ENCODE peak calls at places on chromosomes 13 and 19, in seven cellular contexts. One of them, this sample, is unnamed.

GRCh38 chr13:26051231-26052135 is at the start of gene SHISA2:
- DNase-seq in frontal cortex: peak
- DNase-seq in stimulated activated CD8-positive, alpha-beta memory T cell treated with anti-CD3 and anti-CD28 coated beads, Interleukin-2, amount 100 ng/mL, for 48 hours: peak
- DNase-seq in NCI-H1930: peak
- DNase-seq in HCEC 1CT: no peak
- DNase-seq in effector memory CD4-positive, alpha-beta T cell: no peak
- DNase-seq in MV-4-11: no peak
- DNase-seq in this sample: no peak

GRCh38 chr19:30150626-30151025 is 208.6 kb downstream of the URI1 start:
- DNase-seq in NCI-H1930: no peak
- DNase-seq in frontal cortex: peak
- DNase-seq in effector memory CD4-positive, alpha-beta T cell: no peak
- DNase-seq in HCEC 1CT: no peak
- DNase-seq in MV-4-11: no peak
- DNase-seq in stimulated activated CD8-positive, alpha-beta memory T cell treated with anti-CD3 and anti-CD28 coated beads, Interleukin-2, amount 100 ng/mL, for 48 hours: no peak
- DNase-seq in this sample: no peak

GRCh38 chr19:43574424-43575155 is 737 bp downstream of the XRCC1 start:
- DNase-seq in MV-4-11: no peak
- DNase-seq in frontal cortex: no peak
- DNase-seq in HCEC 1CT: no peak
- DNase-seq in stimulated activated CD8-positive, alpha-beta memory T cell treated with anti-CD3 and anti-CD28 coated beads, Interleukin-2, amount 100 ng/mL, for 48 hours: no peak
- DNase-seq in effector memory CD4-positive, alpha-beta T cell: no peak
- DNase-seq in NCI-H1930: no peak
- DNase-seq in this sample: no peak

GRCh38 chr13:48678316-48678715 is 24.6 kb downstream of the CYSLTR2 start:
- DNase-seq in NCI-H1930: no peak
- DNase-seq in effector memory CD4-positive, alpha-beta T cell: no peak
- DNase-seq in stimulated activated CD8-positive, alpha-beta memory T cell treated with anti-CD3 and anti-CD28 coated beads, Interleukin-2, amount 100 ng/mL, for 48 hours: no peak
- DNase-seq in frontal cortex: no peak
- DNase-seq in HCEC 1CT: no peak
- DNase-seq in MV-4-11: no peak
- DNase-seq in this sample: no peak

GRCh38 chr19:15393963-15394362 is 14.4 kb upstream of the AKAP8 start:
- DNase-seq in MV-4-11: no peak
- DNase-seq in stimulated activated CD8-positive, alpha-beta memory T cell treated with anti-CD3 and anti-CD28 coated beads, Interleukin-2, amount 100 ng/mL, for 48 hours: no peak
- DNase-seq in NCI-H1930: no peak
- DNase-seq in effector memory CD4-positive, alpha-beta T cell: no peak
- DNase-seq in frontal cortex: no peak
- DNase-seq in HCEC 1CT: peak
- DNase-seq in this sample: no peak

GRCh38 chr19:44585371-44586141 is 27.8 kb upstream of the IGSF23 start:
- DNase-seq in stimulated activated CD8-positive, alpha-beta memory T cell treated with anti-CD3 and anti-CD28 coated beads, Interleukin-2, amount 100 ng/mL, for 48 hours: no peak
- DNase-seq in frontal cortex: no peak
- DNase-seq in effector memory CD4-positive, alpha-beta T cell: no peak
- DNase-seq in HCEC 1CT: peak
- DNase-seq in NCI-H1930: no peak
- DNase-seq in MV-4-11: peak
- DNase-seq in this sample: no peak

GRCh38 chr19:18809149-18809978 is 18.3 kb upstream of the COMP start:
- DNase-seq in HCEC 1CT: peak
- DNase-seq in MV-4-11: peak
- DNase-seq in NCI-H1930: no peak
- DNase-seq in effector memory CD4-positive, alpha-beta T cell: no peak
- DNase-seq in stimulated activated CD8-positive, alpha-beta memory T cell treated with anti-CD3 and anti-CD28 coated beads, Interleukin-2, amount 100 ng/mL, for 48 hours: no peak
- DNase-seq in frontal cortex: no peak
- DNase-seq in this sample: no peak

GRCh38 chr13:42539670-42540069 is 34.3 kb upstream of the TNFSF11 start:
- DNase-seq in MV-4-11: no peak
- DNase-seq in NCI-H1930: no peak
- DNase-seq in HCEC 1CT: no peak
- DNase-seq in effector memory CD4-positive, alpha-beta T cell: no peak
- DNase-seq in stimulated activated CD8-positive, alpha-beta memory T cell treated with anti-CD3 and anti-CD28 coated beads, Interleukin-2, amount 100 ng/mL, for 48 hours: no peak
- DNase-seq in frontal cortex: no peak
- DNase-seq in this sample: no peak